ENCODE peak calls at places on chromosomes 4 and X, in six cellular contexts. One of them, this sample, is unnamed.

GRCh38 chr4:174764105-174764729 is 64.8 kb downstream of the GLRA3 start:
- DNase-seq in NB4: peak
- DNase-seq in stomach: no peak
- DNase-seq in HCT116: peak
- DNase-seq in tibial nerve: no peak
- DNase-seq in A549: peak
- DNase-seq in this sample: no peak

GRCh38 chr4:101527186-101527585 is 179.9 kb upstream of the PPP3CA start:
- DNase-seq in NB4: peak
- DNase-seq in stomach: no peak
- DNase-seq in HCT116: no peak
- DNase-seq in tibial nerve: no peak
- DNase-seq in A549: no peak
- DNase-seq in this sample: no peak

GRCh38 chr4:162117051-162117450 is 46.7 kb downstream of the FSTL5 start:
- DNase-seq in NB4: no peak
- DNase-seq in stomach: no peak
- DNase-seq in HCT116: no peak
- DNase-seq in tibial nerve: no peak
- DNase-seq in A549: no peak
- DNase-seq in this sample: no peak

GRCh38 chr4:75289843-75290616 is 224.2 kb downstream of the RCHY1 start:
- DNase-seq in NB4: peak
- DNase-seq in stomach: peak
- DNase-seq in HCT116: peak
- DNase-seq in tibial nerve: no peak
- DNase-seq in A549: peak
- DNase-seq in this sample: no peak

GRCh38 chr4:85028910-85029309 is 62.4 kb upstream of the WDFY3 start:
- DNase-seq in NB4: no peak
- DNase-seq in stomach: no peak
- DNase-seq in HCT116: no peak
- DNase-seq in tibial nerve: no peak
- DNase-seq in A549: peak
- DNase-seq in this sample: no peak

GRCh38 chr4:25867781-25868180 is 5.0 kb upstream of the SEL1L3 start:
- DNase-seq in NB4: no peak
- DNase-seq in stomach: no peak
- DNase-seq in HCT116: no peak
- DNase-seq in tibial nerve: no peak
- DNase-seq in A549: no peak
- DNase-seq in this sample: no peak

GRCh38 chr4:48645225-48645794 is 134.8 kb downstream of the FRYL start:
- DNase-seq in NB4: no peak
- DNase-seq in stomach: no peak
- DNase-seq in HCT116: no peak
- DNase-seq in tibial nerve: no peak
- DNase-seq in A549: no peak
- DNase-seq in this sample: no peak

GRCh38 chrX:10050481-10050880 is 83.3 kb downstream of the CLDN34 start:
- DNase-seq in NB4: no peak
- DNase-seq in stomach: peak
- DNase-seq in HCT116: no peak
- DNase-seq in tibial nerve: no peak
- DNase-seq in A549: no peak
- DNase-seq in this sample: no peak

GRCh38 chr4:35918491-35918977 is 325.8 kb downstream of the ARAP2 start:
- DNase-seq in NB4: no peak
- DNase-seq in stomach: no peak
- DNase-seq in HCT116: no peak
- DNase-seq in tibial nerve: no peak
- DNase-seq in A549: no peak
- DNase-seq in this sample: no peak

GRCh38 chr4:8224596-8225289 is 25.7 kb downstream of the SH3TC1 start:
- DNase-seq in NB4: no peak
- DNase-seq in stomach: no peak
- DNase-seq in HCT116: no peak
- DNase-seq in tibial nerve: no peak
- DNase-seq in A549: no peak
- DNase-seq in this sample: no peak

GRCh38 chrX:77962068-77962902 is 7.2 kb downstream of the PGAM4 start:
- DNase-seq in NB4: no peak
- DNase-seq in stomach: no peak
- DNase-seq in HCT116: no peak
- DNase-seq in tibial nerve: no peak
- DNase-seq in A549: no peak
- DNase-seq in this sample: no peak

GRCh38 chrX:133645977-133646750 is 230.9 kb upstream of the GPC4 start:
- DNase-seq in NB4: peak
- DNase-seq in stomach: no peak
- DNase-seq in HCT116: no peak
- DNase-seq in tibial nerve: no peak
- DNase-seq in A549: no peak
- DNase-seq in this sample: no peak

GRCh38 chr4:22901631-22902030 is 208.9 kb downstream of the GBA3 start:
- DNase-seq in NB4: no peak
- DNase-seq in stomach: no peak
- DNase-seq in HCT116: no peak
- DNase-seq in tibial nerve: no peak
- DNase-seq in A549: no peak
- DNase-seq in this sample: no peak

GRCh38 chr4:41709844-41710481 is 38.6 kb downstream of the PHOX2B start:
- DNase-seq in NB4: peak
- DNase-seq in stomach: no peak
- DNase-seq in HCT116: no peak
- DNase-seq in tibial nerve: no peak
- DNase-seq in A549: peak
- DNase-seq in this sample: no peak

GRCh38 chr4:67660418-67660817 is 40.5 kb downstream of the UBA6 start:
- DNase-seq in NB4: no peak
- DNase-seq in stomach: no peak
- DNase-seq in HCT116: no peak
- DNase-seq in tibial nerve: no peak
- DNase-seq in A549: no peak
- DNase-seq in this sample: no peak

GRCh38 chrX:53282313-53282712 is 929 bp upstream of the IQSEC2 start:
- DNase-seq in NB4: no peak
- DNase-seq in stomach: no peak
- DNase-seq in HCT116: no peak
- DNase-seq in tibial nerve: no peak
- DNase-seq in A549: no peak
- DNase-seq in this sample: peak

GRCh38 chr4:10183462-10183861 is 66.9 kb upstream of the WDR1 start:
- DNase-seq in NB4: peak
- DNase-seq in stomach: no peak
- DNase-seq in HCT116: no peak
- DNase-seq in tibial nerve: no peak
- DNase-seq in A549: no peak
- DNase-seq in this sample: no peak

GRCh38 chr4:176444741-176445140 is 125.0 kb downstream of the SPCS3 start:
- DNase-seq in NB4: no peak
- DNase-seq in stomach: no peak
- DNase-seq in HCT116: no peak
- DNase-seq in tibial nerve: no peak
- DNase-seq in A549: no peak
- DNase-seq in this sample: no peak

GRCh38 chrX:101759000-101759399 is 99.3 kb upstream of the ARMCX2 start:
- DNase-seq in NB4: peak
- DNase-seq in stomach: no peak
- DNase-seq in HCT116: peak
- DNase-seq in tibial nerve: no peak
- DNase-seq in A549: peak
- DNase-seq in this sample: no peak

GRCh38 chrX:17596546-17597205 is 140.6 kb upstream of the SCML1 start:
- DNase-seq in NB4: no peak
- DNase-seq in stomach: no peak
- DNase-seq in HCT116: no peak
- DNase-seq in tibial nerve: no peak
- DNase-seq in A549: no peak
- DNase-seq in this sample: no peak

GRCh38 chr4:26410385-26411293 is 79.6 kb downstream of the CCKAR start:
- DNase-seq in NB4: peak
- DNase-seq in stomach: no peak
- DNase-seq in HCT116: no peak
- DNase-seq in tibial nerve: no peak
- DNase-seq in A549: peak
- DNase-seq in this sample: peak

GRCh38 chr4:86896596-86896995 is 4.4 kb upstream of the C4orf36 start:
- DNase-seq in NB4: no peak
- DNase-seq in stomach: no peak
- DNase-seq in HCT116: no peak
- DNase-seq in tibial nerve: no peak
- DNase-seq in A549: no peak
- DNase-seq in this sample: no peak

GRCh38 chr4:24778427-24779225 is 16.7 kb upstream of the SOD3 start:
- DNase-seq in NB4: no peak
- DNase-seq in stomach: no peak
- DNase-seq in HCT116: no peak
- DNase-seq in tibial nerve: peak
- DNase-seq in A549: no peak
- DNase-seq in this sample: peak

GRCh38 chrX:27815209-27815608 is 7.4 kb downstream of the MAGEB10 start:
- DNase-seq in NB4: no peak
- DNase-seq in stomach: no peak
- DNase-seq in HCT116: peak
- DNase-seq in tibial nerve: no peak
- DNase-seq in A549: peak
- DNase-seq in this sample: no peak

GRCh38 chrX:50751091-50751490 is 62.9 kb downstream of the SHROOM4 start:
- DNase-seq in NB4: no peak
- DNase-seq in stomach: no peak
- DNase-seq in HCT116: no peak
- DNase-seq in tibial nerve: no peak
- DNase-seq in A549: no peak
- DNase-seq in this sample: no peak

GRCh38 chr4:11468901-11469300 is 40.2 kb upstream of the HS3ST1 start:
- DNase-seq in NB4: no peak
- DNase-seq in stomach: peak
- DNase-seq in HCT116: no peak
- DNase-seq in tibial nerve: no peak
- DNase-seq in A549: no peak
- DNase-seq in this sample: no peak

GRCh38 chr4:11469900-11470708 is 41.4 kb upstream of the HS3ST1 start:
- DNase-seq in NB4: no peak
- DNase-seq in stomach: no peak
- DNase-seq in HCT116: no peak
- DNase-seq in tibial nerve: no peak
- DNase-seq in A549: no peak
- DNase-seq in this sample: no peak

GRCh38 chr4:11471613-11472012 is 42.9 kb upstream of the HS3ST1 start:
- DNase-seq in NB4: peak
- DNase-seq in stomach: no peak
- DNase-seq in HCT116: no peak
- DNase-seq in tibial nerve: no peak
- DNase-seq in A549: no peak
- DNase-seq in this sample: no peak

GRCh38 chr4:11470709-11471441 is 42.2 kb upstream of the HS3ST1 start:
- DNase-seq in NB4: no peak
- DNase-seq in stomach: no peak
- DNase-seq in HCT116: no peak
- DNase-seq in tibial nerve: no peak
- DNase-seq in A549: no peak
- DNase-seq in this sample: no peak

GRCh38 chr4:11467931-11468330 is 39.2 kb upstream of the HS3ST1 start:
- DNase-seq in NB4: no peak
- DNase-seq in stomach: no peak
- DNase-seq in HCT116: no peak
- DNase-seq in tibial nerve: no peak
- DNase-seq in A549: no peak
- DNase-seq in this sample: no peak
- TF ChIP-seq POLR2A in NB4: no peak
- TF ChIP-seq POLR2A in stomach: no peak
- TF ChIP-seq POLR2A in HCT116: no peak
- TF ChIP-seq POLR2A in tibial nerve: no peak
- TF ChIP-seq POLR2A in A549: no peak
- TF ChIP-seq POLR2A in this sample: no peak

GRCh38 chr4:102612824-102613366 is 111.7 kb downstream of the NFKB1 start:
- DNase-seq in NB4: no peak
- DNase-seq in stomach: no peak
- DNase-seq in HCT116: no peak
- DNase-seq in tibial nerve: no peak
- DNase-seq in A549: no peak
- DNase-seq in this sample: no peak

GRCh38 chr4:102612195-102612594 is 111.0 kb downstream of the NFKB1 start:
- DNase-seq in NB4: no peak
- DNase-seq in stomach: no peak
- DNase-seq in HCT116: no peak
- DNase-seq in tibial nerve: no peak
- DNase-seq in A549: no peak
- DNase-seq in this sample: no peak

GRCh38 chr4:102616661-102617060 is 115.5 kb downstream of the NFKB1 start:
- DNase-seq in NB4: no peak
- DNase-seq in stomach: no peak
- DNase-seq in HCT116: no peak
- DNase-seq in tibial nerve: no peak
- DNase-seq in A549: no peak
- DNase-seq in this sample: no peak

GRCh38 chr4:102610476-102610875 is 109.3 kb downstream of the NFKB1 start:
- DNase-seq in NB4: no peak
- DNase-seq in stomach: no peak
- DNase-seq in HCT116: no peak
- DNase-seq in tibial nerve: no peak
- DNase-seq in A549: no peak
- DNase-seq in this sample: no peak

GRCh38 chr4:102614801-102615200 is 113.6 kb downstream of the NFKB1 start:
- DNase-seq in NB4: no peak
- DNase-seq in stomach: no peak
- DNase-seq in HCT116: no peak
- DNase-seq in tibial nerve: no peak
- DNase-seq in A549: no peak
- DNase-seq in this sample: no peak
- H3K4me3 ChIP-seq in NB4: no peak
- H3K4me3 ChIP-seq in stomach: no peak
- H3K4me3 ChIP-seq in HCT116: no peak
- H3K4me3 ChIP-seq in tibial nerve: no peak
- H3K4me3 ChIP-seq in A549: no peak
- H3K4me3 ChIP-seq in this sample: no peak

GRCh38 chrX:45769919-45770582 is 569.4 kb upstream of the DIPK2B start:
- DNase-seq in NB4: peak
- DNase-seq in stomach: peak
- DNase-seq in HCT116: no peak
- DNase-seq in tibial nerve: peak
- DNase-seq in A549: peak
- DNase-seq in this sample: peak
- TF ChIP-seq POLR2A in NB4: peak
- TF ChIP-seq POLR2A in stomach: no peak
- TF ChIP-seq POLR2A in HCT116: no peak
- TF ChIP-seq POLR2A in tibial nerve: peak
- TF ChIP-seq POLR2A in A549: no peak
- TF ChIP-seq POLR2A in this sample: peak

DNA sequence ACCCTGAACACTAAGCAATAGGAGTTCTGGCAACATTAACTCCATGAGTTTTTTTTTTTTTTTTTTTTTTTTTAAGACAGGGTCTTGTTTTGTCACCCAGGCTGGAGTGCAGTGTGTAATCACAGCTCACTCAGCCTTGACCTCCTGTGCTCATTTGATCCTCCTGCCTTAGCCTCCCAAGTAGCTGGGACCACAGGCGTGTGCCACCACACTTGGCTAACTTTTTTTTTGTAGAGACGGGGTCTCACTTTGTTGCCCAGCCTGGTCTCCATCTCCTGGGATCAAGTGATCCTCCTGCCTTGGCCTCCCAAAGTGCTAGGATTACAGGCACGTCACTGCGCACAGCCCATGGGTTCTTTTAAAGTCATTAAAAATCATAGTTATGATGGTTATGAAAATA is 5.1 kb downstream of the RHOH start:
- DNase-seq in NB4: no peak
- DNase-seq in stomach: no peak
- DNase-seq in HCT116: no peak
- DNase-seq in tibial nerve: no peak
- DNase-seq in A549: no peak
- DNase-seq in this sample: no peak
- H3K4me3 ChIP-seq in NB4: peak
- H3K4me3 ChIP-seq in stomach: no peak
- H3K4me3 ChIP-seq in HCT116: no peak
- H3K4me3 ChIP-seq in tibial nerve: no peak
- H3K4me3 ChIP-seq in A549: no peak
- H3K4me3 ChIP-seq in this sample: no peak

This sample was measured in ovary.